ENCODE peak calls at places on chromosomes 6 and 20, in seven cellular contexts. S is BJ; B is activated naive CD8-positive, alpha-beta T cell treated with anti-CD3 and anti-CD28 coated beads, Interleukin-2, amount 50 U/mL, for 24 hours; R is COR-L47; I is HT-29; P is activated T-helper 1 cell treated with anti-CD3 and anti-CD28 coated beads, Interleukin-2, amount 50 U/mL, for 16 hours; M is T-helper 17 cell. F is an unnamed sample.

GRCh38 chr6:156948807-156949206 is 171.6 kb downstream of the ARID1B start:
- DNase-seq in S (peak; percentile 30), P (no peak), M (no peak), I (peak; percentile 45), R (no peak), B (no peak), F (no peak)

GRCh38 chr6:140736227-140736626 is 1361.8 kb upstream of the CITED2 start:
- DNase-seq in I (no peak), M (no peak), S (no peak), P (no peak), R (no peak), B (no peak), F (no peak)

GRCh38 chr6:160679402-160679769 is 15.3 kb upstream of the LPA start:
- DNase-seq in S (no peak), M (no peak), B (peak; percentile 2), P (no peak), R (no peak), I (no peak), F (no peak)

GRCh38 chr6:109153752-109154151 is 58.4 kb downstream of the CEP57L1 start:
- DNase-seq in M (no peak), P (no peak), I (no peak), S (no peak), R (no peak), B (no peak), F (no peak)

GRCh38 chr6:165227644-165228329 is 81.6 kb downstream of the C6orf118 start:
- DNase-seq in B (no peak), R (no peak), P (no peak), I (no peak), S (peak; percentile 16), M (no peak), F (no peak)

GRCh38 chr20:46311719-46312074 is 3.4 kb upstream of the CDH22 start:
- DNase-seq in B (no peak), R (no peak), M (no peak), I (no peak), P (no peak), S (no peak), F (no peak)

GRCh38 chr6:50264995-50265571 is 215.4 kb upstream of the DEFB112 start:
- DNase-seq in R (peak; percentile 5), S (no peak), P (no peak), I (peak; percentile 19), M (no peak), B (no peak), F (no peak)

GRCh38 chr20:25248501-25249172 is 752 bp downstream of the PYGB start:
- DNase-seq in R (peak; percentile 29), S (no peak), B (peak; percentile 26), M (no peak), P (no peak), I (no peak), F (peak; percentile 23)

GRCh38 chr6:6712979-6713514 is 124.5 kb downstream of the LY86 start:
- DNase-seq in S (no peak), I (no peak), B (no peak), P (no peak), R (no peak), M (no peak), F (no peak)

GRCh38 chr6:52596371-52597028 is 19.6 kb upstream of the TRAM2 start:
- DNase-seq in P (no peak), S (no peak), B (no peak), R (no peak), M (no peak), I (no peak), F (no peak)

GRCh38 chr6:110816677-110817076 is 1.4 kb upstream of the CDK19 start:
- DNase-seq in P (no peak), R (no peak), B (peak; percentile 12), S (no peak), M (no peak), I (no peak), F (no peak)

GRCh38 chr6:16902520-16902919 is 141.3 kb upstream of the ATXN1 start:
- DNase-seq in M (no peak), S (no peak), P (no peak), B (no peak), R (no peak), I (no peak), F (no peak)

GRCh38 chr20:23007462-23007861 is 27.6 kb upstream of the SSTR4 start:
- DNase-seq in B (no peak), S (no peak), I (no peak), M (no peak), P (no peak), R (no peak), F (no peak)

GRCh38 chr6:146602526-146602925 is 3.8 kb downstream of the ADGB start:
- DNase-seq in I (no peak), R (no peak), M (no peak), P (no peak), S (no peak), B (no peak), F (no peak)

GRCh38 chr6:143068001-143068400 is 7.3 kb downstream of the AIG1 start:
- DNase-seq in R (no peak), S (no peak), P (no peak), B (no peak), M (no peak), I (no peak), F (no peak)

GRCh38 chr6:88360203-88360797 is 194.2 kb upstream of the CNR1 start:
- DNase-seq in M (no peak), B (no peak), I (no peak), S (peak; percentile 51), P (no peak), R (no peak), F (no peak)

GRCh38 chr6:105932440-105932839 is 153.7 kb upstream of the PRDM1 start:
- DNase-seq in I (no peak), S (no peak), P (no peak), M (no peak), R (no peak), B (no peak), F (no peak)

GRCh38 chr6:34227656-34228421 is 8.8 kb upstream of the HMGA1 start:
- DNase-seq in P (no peak), R (no peak), B (no peak), M (no peak), S (no peak), I (no peak), F (no peak)

GRCh38 chr20:37755665-37756064 is 61.8 kb downstream of the CTNNBL1 start:
- DNase-seq in B (no peak), S (no peak), R (peak; percentile 3), M (no peak), I (peak; percentile 17), P (no peak), F (no peak)

GRCh38 chr6:106370639-106371038 is 10.1 kb downstream of the CRYBG1 start:
- DNase-seq in S (no peak), M (no peak), I (peak; percentile 34), R (no peak), B (no peak), P (no peak), F (no peak)

GRCh38 chr6:117414770-117415169 is 11.0 kb downstream of the ROS1 start:
- DNase-seq in R (no peak), P (no peak), M (no peak), I (no peak), S (no peak), B (no peak), F (no peak)

GRCh38 chr6:31057426-31058003 is 47.2 kb downstream of the MUC22 start:
- DNase-seq in P (no peak), I (no peak), R (no peak), S (no peak), B (no peak), M (no peak), F (no peak)

GRCh38 chr20:57332105-57333089 is 2.8 kb downstream of the SPO11 start:
- DNase-seq in P (no peak), B (no peak), S (no peak), M (no peak), I (peak; percentile 59), R (no peak), F (no peak)

GRCh38 chr6:42947950-42948349 is 12.6 kb upstream of the GNMT start:
- DNase-seq in P (no peak), B (no peak), R (no peak), M (no peak), S (no peak), I (no peak), F (no peak)

GRCh38 chr6:148445620-148446019 is 103.0 kb downstream of the SASH1 start:
- DNase-seq in M (no peak), B (no peak), I (no peak), P (no peak), R (no peak), S (no peak), F (no peak)

GRCh38 chr6:151284012-151284411 is 44.2 kb downstream of the AKAP12 start:
- DNase-seq in S (no peak), M (no peak), I (no peak), P (no peak), R (no peak), B (no peak), F (no peak)

GRCh38 chr6:118524686-118525085 is 23.4 kb upstream of the PLN start:
- DNase-seq in B (no peak), P (no peak), M (no peak), I (no peak), S (no peak), R (no peak), F (no peak)